ENCODE peak calls at places on chromosomes 7 and 10, in five cellular contexts. D is hepatocyte; J is activated naive CD4-positive, alpha-beta T cell; C is PC-3; N is left ventricle myocardium superior. G is an unnamed sample.

GRCh38 chr10:86258488-86258887 is 108.1 kb downstream of the GRID1 start:
- DNase-seq in D (no peak), J (no peak), C (no peak), N (no peak), G (no peak)

GRCh38 chr10:50421026-50421719 is 169.9 kb upstream of the ASAH2 start:
- DNase-seq in D (peak), J (no peak), C (peak), N (no peak), G (no peak)

GRCh38 chr7:88455696-88456095 is 149.0 kb upstream of the STEAP4 start:
- DNase-seq in D (no peak), J (no peak), C (peak), N (no peak), G (no peak)

GRCh38 chr7:137772748-137773147 is 74.0 kb downstream of the DGKI start:
- DNase-seq in D (no peak), J (no peak), C (peak), N (no peak), G (no peak)

GRCh38 chr7:81769891-81770818 is at the start of gene HGF:
- DNase-seq in D (peak), J (no peak), C (peak), N (peak), G (peak)

GRCh38 chr7:133364959-133365680 is 112.2 kb downstream of the EXOC4 start:
- DNase-seq in D (no peak), J (no peak), C (no peak), N (no peak), G (no peak)

GRCh38 chr10:15325243-15326002 is 45.7 kb downstream of the FAM171A1 start:
- DNase-seq in D (no peak), J (no peak), C (peak), N (peak), G (no peak)

GRCh38 chr10:89374716-89375115 is 3.1 kb upstream of the IFIT1B start:
- DNase-seq in D (no peak), J (no peak), C (no peak), N (no peak), G (no peak)

GRCh38 chr10:71597821-71598498 is 121.6 kb downstream of the C10orf105 start:
- DNase-seq in D (no peak), J (no peak), C (no peak), N (peak), G (no peak)

GRCh38 chr7:125255793-125256192 is 326.2 kb upstream of the POT1 start:
- DNase-seq in D (no peak), J (no peak), C (peak), N (no peak), G (no peak)

GRCh38 chr7:115522174-115522573 is 508.4 kb downstream of the TFEC start:
- DNase-seq in D (no peak), J (no peak), C (no peak), N (no peak), G (no peak)

GRCh38 chr10:92164024-92164423 is 126.9 kb downstream of the CPEB3 start:
- DNase-seq in D (no peak), J (no peak), C (no peak), N (no peak), G (no peak)

GRCh38 chr7:108324053-108325038 is 131.9 kb downstream of the NRCAM start:
- DNase-seq in D (no peak), J (no peak), C (no peak), N (no peak), G (no peak)

GRCh38 chr10:28054211-28054888 is 55.5 kb upstream of the ODAD2 start:
- DNase-seq in D (no peak), J (no peak), C (peak), N (no peak), G (no peak)

GRCh38 chr7:78398576-78398975 is 600.0 kb downstream of the PHTF2 start:
- DNase-seq in D (no peak), J (no peak), C (no peak), N (no peak), G (no peak)

GRCh38 chr10:133204226-133205015 is 25.6 kb upstream of the UTF1 start:
- DNase-seq in D (no peak), J (no peak), C (no peak), N (no peak), G (no peak)

GRCh38 chr10:126525326-126525725 is 137.0 kb upstream of the ADAM12 start:
- DNase-seq in D (no peak), J (no peak), C (no peak), N (no peak), G (peak)

GRCh38 chr10:49404321-49404878 is 8.5 kb upstream of the DRGX start:
- DNase-seq in D (no peak), J (no peak), C (no peak), N (no peak), G (no peak)

G was measured in esophagus muscularis mucosa.